ENCODE peak calls at places on chromosomes 1 and 21, in six cellular contexts. L is PC-9, G is GM23338, P is cardiac muscle cell, T is thyroid gland, Q is neural progenitor cell. K is an unnamed sample. For H3K4me1 and H3K27me3, the result is how much of the 10 kb centered on the place peaks cover.

GRCh38 chr1:154186177-154186576 is 5.7 kb downstream of the TPM3 start:
- DNase-seq in L (peak), G (peak), P (peak), T (no peak), Q (peak), K (no peak)

GRCh38 chr21:26148834-26149354 is 21.7 kb downstream of the APP start:
- DNase-seq in L (no peak), G (peak), P (peak), T (peak), Q (peak), K (no peak)

GRCh38 chr1:59498640-59499039 is 201.7 kb downstream of the FGGY start:
- DNase-seq in L (peak), G (no peak), P (peak), T (peak), Q (no peak), K (no peak)

GRCh38 chr1:198548890-198549289 is 8.4 kb upstream of the ATP6V1G3 start:
- DNase-seq in L (no peak), G (no peak), P (no peak), T (no peak), Q (no peak), K (no peak)

GRCh38 chr21:29326914-29327554 is 28.3 kb downstream of the BACH1 start:
- DNase-seq in L (no peak), G (no peak), P (no peak), T (no peak), Q (no peak), K (no peak)

GRCh38 chr1:165481820-165482532 is 37.0 kb upstream of the RXRG start:
- DNase-seq in L (peak), G (peak), P (peak), T (peak), Q (no peak), K (no peak)

GRCh38 chr1:192539450-192540132 is 36.0 kb upstream of the RGS1 start:
- DNase-seq in L (peak), G (peak), P (peak), T (no peak), Q (peak), K (no peak)

GRCh38 chr21:38170705-38171682 is 85.8 kb upstream of the KCNJ15 start:
- DNase-seq in L (no peak), G (peak), P (no peak), T (no peak), Q (no peak), K (no peak)

GRCh38 chr1:90356101-90356500 is 361.0 kb downstream of the BARHL2 start:
- DNase-seq in L (no peak), G (no peak), P (no peak), T (no peak), Q (no peak), K (no peak)

GRCh38 chr1:18452550-18452949 is 28.2 kb upstream of the KLHDC7A start:
- DNase-seq in L (no peak), G (peak), P (peak), T (no peak), Q (peak), K (no peak)

GRCh38 chr1:219391297-219391696 is 217.6 kb downstream of the LYPLAL1 start:
- DNase-seq in L (no peak), G (no peak), P (no peak), T (no peak), Q (no peak), K (no peak)

GRCh38 chr1:171801395-171801990 is 20.0 kb downstream of the METTL13 start:
- DNase-seq in L (no peak), G (peak), P (peak), T (no peak), Q (peak), K (no peak)

GRCh38 chr1:17559618-17560419 is 20.3 kb downstream of the ARHGEF10L start:
- DNase-seq in L (peak), G (no peak), P (no peak), T (peak), Q (no peak), K (no peak)

GRCh38 chr1:3965693-3966092 is 65.6 kb upstream of the C1orf174 start:
- DNase-seq in L (no peak), G (no peak), P (no peak), T (no peak), Q (no peak), K (no peak)
- H3K4me1 ChIP-seq in L (under half), G (under half), P (under half), T (under half), Q (under half), K (under half)

DNA sequence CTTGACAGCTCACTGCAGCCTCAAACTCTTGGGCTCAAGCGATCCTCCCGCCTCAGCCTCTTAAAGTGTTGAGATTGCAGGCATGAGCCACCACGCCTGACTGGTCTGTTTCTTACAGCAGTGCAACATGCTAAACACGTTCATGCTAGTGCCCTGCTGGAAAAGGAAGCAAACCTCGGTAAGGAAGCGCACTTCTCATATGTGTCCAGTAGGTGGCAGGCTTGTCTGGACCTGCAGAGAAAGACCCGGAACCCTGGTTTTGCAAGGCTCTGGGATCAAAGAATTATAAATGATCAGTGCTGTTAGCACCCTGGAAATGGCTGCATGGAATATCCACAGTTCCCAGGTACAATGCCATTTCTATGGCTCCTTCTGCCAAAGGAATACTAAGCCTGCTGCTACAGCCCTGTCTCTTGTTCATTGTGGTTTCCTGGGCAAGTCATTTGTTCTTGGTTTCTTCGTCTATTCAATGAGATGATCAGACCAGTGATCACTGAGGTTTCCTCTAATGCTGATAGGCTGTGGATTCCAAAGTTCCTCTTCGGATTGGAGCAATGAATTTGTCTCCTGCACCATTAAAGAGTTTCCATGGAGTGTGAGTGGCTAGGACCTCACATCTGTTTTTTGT is 15.9 kb downstream of the RNU5D-1 start:
- DNase-seq in L (peak), G (peak), P (peak), T (peak), Q (peak), K (peak)
- TF ChIP-seq CTCF in L (peak), G (peak), P (peak), T (peak), Q (peak), K (peak)

GRCh38 chr1:156926175-156926574 is 5.7 kb downstream of the LRRC71 start:
- DNase-seq in L (peak), G (no peak), P (peak), T (peak), Q (no peak), K (no peak)

GRCh38 chr1:156922986-156923564 is 2.6 kb downstream of the LRRC71 start:
- DNase-seq in L (peak), G (no peak), P (no peak), T (peak), Q (no peak), K (no peak)

GRCh38 chr1:156923565-156924477 is 3.4 kb downstream of the LRRC71 start:
- DNase-seq in L (no peak), G (peak), P (no peak), T (no peak), Q (peak), K (no peak)

GRCh38 chr1:156925154-156926010 is 5.0 kb downstream of the LRRC71 start:
- DNase-seq in L (no peak), G (no peak), P (no peak), T (no peak), Q (no peak), K (no peak)

GRCh38 chr1:156924478-156925153 is 4.2 kb downstream of the LRRC71 start:
- DNase-seq in L (no peak), G (peak), P (no peak), T (no peak), Q (no peak), K (no peak)
- H3K27me3 ChIP-seq in L (under half), G (half or more), P (half or more), T (under half), Q (half or more), K (under half)

DNA sequence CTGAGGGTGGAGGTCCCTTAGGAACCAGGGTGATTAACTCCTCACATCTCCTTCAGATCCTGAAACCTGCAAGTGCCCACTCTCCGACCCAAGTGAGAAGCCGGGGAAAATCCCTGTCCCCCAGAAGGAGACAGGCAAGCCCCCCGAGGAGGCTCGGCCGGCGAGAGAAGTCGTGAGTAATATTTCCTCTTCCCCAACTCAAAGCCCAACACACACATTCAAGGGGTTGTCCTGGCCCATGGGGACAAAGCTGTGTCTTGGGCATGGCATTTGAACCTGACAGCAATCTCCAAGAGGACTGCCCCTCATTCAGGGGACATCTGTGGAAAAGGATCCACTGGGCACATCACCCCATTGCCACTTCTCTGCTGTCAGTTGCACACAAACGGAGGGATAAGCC is 23.6 kb downstream of the VASH2 start:
- DNase-seq in L (no peak), G (no peak), P (no peak), T (no peak), Q (no peak), K (no peak)
- H3K4me1 ChIP-seq in L (under half), G (half or more), P (under half), T (under half), Q (under half), K (under half)

DNA sequence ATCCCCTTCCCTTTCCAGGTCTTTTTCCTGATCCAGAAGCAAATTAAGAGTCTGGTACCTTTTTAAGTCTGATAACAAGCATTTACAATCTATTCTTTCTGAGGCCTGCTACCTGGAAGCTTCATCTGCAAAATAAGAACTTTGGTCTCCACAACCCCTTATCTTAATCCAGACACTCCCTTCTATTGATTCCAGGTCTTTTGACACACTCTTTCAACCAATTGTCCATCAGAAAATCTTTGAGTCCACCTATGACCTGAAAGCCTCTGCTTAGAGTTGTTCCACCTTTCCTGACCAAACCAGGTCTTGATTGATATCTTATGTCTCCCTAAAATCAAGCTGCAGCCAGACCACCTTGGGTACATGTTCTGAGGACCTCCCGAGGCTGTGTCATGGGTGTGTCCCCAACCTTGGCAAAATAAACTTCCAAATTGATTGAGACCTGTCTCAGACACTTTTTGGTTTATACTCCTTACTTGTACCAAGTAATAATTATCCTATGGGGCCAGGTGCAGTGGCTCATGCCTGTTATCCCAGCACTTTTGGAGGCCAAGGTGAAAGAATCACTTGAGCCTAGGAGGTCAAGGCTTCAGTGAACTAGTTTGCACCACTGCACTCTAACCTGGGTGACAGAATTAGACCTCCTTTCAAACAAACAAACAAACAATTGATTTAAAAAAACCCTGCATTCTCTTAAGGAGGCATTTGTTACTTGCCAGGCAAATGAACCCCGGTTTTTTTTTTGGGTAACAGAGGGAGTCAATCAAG is 126.1 kb downstream of the MAP3K21 start:
- DNase-seq in L (no peak), G (no peak), P (no peak), T (no peak), Q (no peak), K (no peak)
- TF ChIP-seq CTCF in L (no peak), G (no peak), P (no peak), T (no peak), Q (no peak), K (no peak)

GRCh38 chr1:226550671-226551041 is 2.1 kb downstream of the STUM start:
- DNase-seq in L (no peak), G (no peak), P (no peak), T (no peak), Q (no peak), K (no peak)

GRCh38 chr1:226549937-226550670 is 1.5 kb downstream of the STUM start:
- DNase-seq in L (no peak), G (peak), P (no peak), T (peak), Q (peak), K (no peak)

GRCh38 chr1:226549094-226549936 is 751 bp downstream of the STUM start:
- DNase-seq in L (no peak), G (peak), P (no peak), T (no peak), Q (peak), K (no peak)

GRCh38 chr1:226552061-226552460 is 3.5 kb downstream of the STUM start:
- DNase-seq in L (no peak), G (no peak), P (no peak), T (no peak), Q (no peak), K (no peak)

DNA sequence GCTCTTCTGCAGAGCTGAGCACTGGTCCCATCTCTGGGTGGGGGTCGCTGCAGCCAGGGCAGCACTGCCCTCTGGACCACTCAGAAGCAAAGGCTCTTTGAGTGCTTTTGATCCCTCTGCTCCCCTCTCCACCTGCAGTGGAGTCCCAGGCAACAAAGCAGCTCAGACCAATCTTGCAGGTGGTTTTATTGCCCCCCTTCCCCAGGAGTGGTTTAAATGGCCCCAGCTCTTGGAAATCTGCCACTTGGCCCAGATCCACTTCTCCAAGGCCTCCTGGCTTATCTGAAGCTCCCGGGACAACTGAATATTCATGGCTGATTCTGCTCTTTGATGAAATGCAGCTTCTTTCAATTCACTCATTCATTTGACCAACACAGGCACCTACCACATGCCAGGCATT is 2.7 kb downstream of the STUM start:
- DNase-seq in L (no peak), G (no peak), P (no peak), T (no peak), Q (no peak), K (no peak)
- H3K27me3 ChIP-seq in L (under half), G (under half), P (under half), T (under half), Q (half or more), K (under half)